ENCODE peak calls at places on chromosomes 1 and 21, in six cellular contexts. G is tibial nerve; F is immature natural killer cell; Y is adrenal gland; Q is AG08395; X is stimulated activated CD8-positive, alpha-beta memory T cell treated with anti-CD3 and anti-CD28 coated beads, Interleukin-2, amount 100 ng/mL, for 48 hours. W is an unnamed sample.

GRCh38 chr1:40265298-40265697 is 7.3 kb downstream of the ZMPSTE24 start:
- DNase-seq in X (no peak), Y (no peak), G (no peak), Q (no peak), F (no peak), W (no peak)

GRCh38 chr1:208461680-208462079 is 217.5 kb upstream of the PLXNA2 start:
- DNase-seq in F (no peak), Y (no peak), Q (no peak), G (no peak), X (no peak), W (no peak)

GRCh38 chr1:27726173-27726793 is 522 bp downstream of the FAM76A start:
- DNase-seq in X (peak; percentile 41), Y (peak; percentile 59), G (peak; percentile 15), F (no peak), Q (peak; percentile 58), W (peak; percentile 44)

GRCh38 chr1:4006676-4007374 is 106.8 kb upstream of the C1orf174 start:
- DNase-seq in X (no peak), Y (no peak), G (no peak), Q (no peak), F (no peak), W (no peak)

GRCh38 chr21:45228171-45228641 is 59.5 kb downstream of the POFUT2 start:
- DNase-seq in G (peak; percentile 67), Q (peak; percentile 91), X (peak; percentile 62), F (peak; percentile 82), Y (no peak), W (no peak)

GRCh38 chr1:116311756-116312691 is 61.0 kb upstream of the ATP1A1 start:
- DNase-seq in Y (no peak), X (no peak), G (no peak), F (no peak), Q (no peak), W (peak; percentile 52)

GRCh38 chr1:10617931-10618885 is 143.5 kb downstream of the PEX14 start:
- DNase-seq in Q (no peak), X (no peak), F (no peak), G (no peak), Y (no peak), W (no peak)

GRCh38 chr1:37439672-37439995 is 34.7 kb upstream of the ZC3H12A start:
- DNase-seq in X (no peak), Q (no peak), G (no peak), Y (no peak), F (no peak), W (no peak)

GRCh38 chr1:206779565-206780091 is 7.3 kb upstream of the IL10 start:
- DNase-seq in Q (no peak), F (no peak), G (no peak), Y (no peak), X (no peak), W (no peak)

GRCh38 chr1:206631085-206631509 is 4.2 kb upstream of the DYRK3 start:
- DNase-seq in Q (peak; percentile 72), G (peak; percentile 65), F (no peak), X (no peak), Y (peak; percentile 40), W (peak; percentile 55)

GRCh38 chr1:171929121-171929520 is 87.8 kb downstream of the DNM3 start:
- DNase-seq in Q (no peak), Y (no peak), X (no peak), G (no peak), F (no peak), W (no peak)